ENCODE peak calls at places on chromosomes 3 and 15, in six cellular contexts. J is A673, B is iPS DF 6.9, G is heart right ventricle, I is IMR-90, W is transverse colon. Q is an unnamed sample. For H3K36me3, the result is how much of the 10 kb centered on the place peaks cover.

GRCh38 chr15:42510258-42511009 is 15.0 kb downstream of the SNAP23 start:
- DNase-seq in J (no peak), I (no peak), W (no peak), B (no peak), G (no peak), Q (no peak)

GRCh38 chr3:18436213-18436612 is 11.1 kb upstream of the SATB1 start:
- DNase-seq in G (no peak), W (no peak), I (no peak), B (no peak), J (no peak), Q (no peak)

GRCh38 chr3:138861755-138862333 is 27.1 kb upstream of the PIK3CB start:
- DNase-seq in G (no peak), B (no peak), W (no peak), J (peak), I (peak), Q (peak)

GRCh38 chr3:71238267-71238985 is 345.1 kb downstream of the FOXP1 start:
- DNase-seq in B (no peak), G (no peak), W (no peak), J (no peak), I (peak), Q (no peak)

GRCh38 chr3:61561374-61562041 is at the start of gene PTPRG:
- DNase-seq in G (peak), W (peak), B (no peak), I (peak), J (peak), Q (peak)

GRCh38 chr3:43997788-43998373 is 243.8 kb upstream of the TOPAZ1 start:
- DNase-seq in W (no peak), J (peak), I (no peak), B (no peak), G (no peak), Q (no peak)

GRCh38 chr3:159025733-159026132 is 223.9 kb downstream of the MFSD1 start:
- DNase-seq in I (no peak), B (no peak), G (no peak), W (no peak), J (no peak), Q (no peak)

GRCh38 chr3:193788189-193788946 is 195.4 kb downstream of the OPA1 start:
- DNase-seq in J (peak), G (peak), B (no peak), I (peak), W (peak), Q (peak)

GRCh38 chr3:108822167-108822897 is at the start of gene TRAT1:
- DNase-seq in G (no peak), I (no peak), B (no peak), W (no peak), J (no peak), Q (no peak)

GRCh38 chr3:158785972-158786371 is 15.9 kb upstream of the MFSD1 start:
- DNase-seq in I (peak), G (no peak), B (no peak), J (no peak), W (no peak), Q (no peak)

GRCh38 chr3:36297195-36297594 is 83.1 kb upstream of the STAC start:
- DNase-seq in J (no peak), G (no peak), B (no peak), W (no peak), I (no peak), Q (no peak)

GRCh38 chr3:20990896-20991295 is 760.1 kb downstream of the ZNF385D start:
- DNase-seq in G (no peak), W (no peak), B (no peak), J (no peak), I (no peak), Q (no peak)

GRCh38 chr15:43408789-43409188 is 37.9 kb downstream of the TUBGCP4 start:
- DNase-seq in B (no peak), W (no peak), I (no peak), G (no peak), J (no peak), Q (no peak)

GRCh38 chr3:82306189-82306588 is 544.7 kb upstream of the GBE1 start:
- DNase-seq in J (no peak), I (no peak), B (no peak), W (no peak), G (no peak), Q (no peak)

GRCh38 chr3:37973250-37974054 is 17.1 kb upstream of the VILL start:
- DNase-seq in I (peak), J (no peak), B (no peak), W (no peak), G (no peak), Q (no peak)

GRCh38 chr3:110296885-110297284 is 774.7 kb upstream of the NECTIN3 start:
- DNase-seq in W (no peak), G (no peak), J (no peak), I (peak), B (no peak), Q (no peak)

DNA sequence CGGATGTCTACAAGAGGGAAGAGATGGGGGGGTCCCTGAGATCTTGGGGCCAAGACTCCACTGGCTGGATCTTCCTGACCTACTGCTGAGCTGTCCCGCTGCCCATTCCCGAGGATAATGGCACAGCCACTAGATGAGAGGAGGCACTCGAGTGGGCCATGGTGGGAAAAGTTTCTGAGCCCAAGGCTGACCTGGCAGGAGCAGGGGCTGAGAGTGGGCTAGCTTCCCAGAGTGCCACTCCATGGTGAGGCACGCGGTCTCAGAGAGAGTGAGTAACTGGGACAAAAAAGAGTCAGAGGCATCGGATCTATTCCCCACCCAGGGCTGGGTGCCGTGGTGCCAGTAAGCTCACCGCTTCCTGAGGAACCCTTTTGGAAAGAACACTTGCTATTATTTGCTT is 10.9 kb downstream of the SLC51B start:
- DNase-seq in G (no peak), J (no peak), W (no peak), B (no peak), I (no peak), Q (no peak)
- H3K36me3 ChIP-seq in G (under half), J (under half), W (under half), B (under half), I (under half), Q (under half)

GRCh38 chr15:80866936-80867335 is 87.8 kb downstream of the CEMIP start:
- DNase-seq in W (no peak), I (no peak), J (no peak), G (no peak), B (peak), Q (no peak)
- H3K36me3 ChIP-seq in W (under half), I (half or more), J (under half), G (under half), B (under half), Q (under half)

GRCh38 chr3:31645233-31645632 is 112.5 kb downstream of the STT3B start:
- DNase-seq in W (no peak), B (no peak), I (peak), J (no peak), G (no peak), Q (no peak)
- H3K36me3 ChIP-seq in W (under half), B (under half), I (under half), J (under half), G (under half), Q (under half)

GRCh38 chr15:34883633-34884032 is 85.9 kb downstream of the AQR start:
- DNase-seq in W (no peak), B (no peak), I (peak), J (no peak), G (no peak), Q (no peak)
- H3K36me3 ChIP-seq in W (under half), B (under half), I (under half), J (under half), G (half or more), Q (under half)

DNA sequence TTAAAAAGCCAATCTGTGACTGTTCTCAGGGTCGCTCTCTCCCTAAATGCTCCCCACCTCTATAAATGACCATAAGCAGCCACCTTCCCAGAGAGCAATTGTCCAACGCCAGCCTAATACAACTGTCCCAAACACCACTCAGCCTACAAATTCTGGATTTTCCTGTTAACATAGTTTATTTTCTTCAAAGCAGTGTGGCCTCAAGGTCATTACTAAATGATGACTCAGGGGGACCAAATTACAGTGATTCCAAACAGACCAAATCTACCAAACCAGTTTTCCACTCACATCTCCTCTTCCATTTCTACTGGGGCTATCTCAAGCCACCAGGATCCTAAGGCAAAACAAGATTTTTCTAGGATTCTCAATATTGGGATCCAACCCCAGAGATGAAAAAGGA is 22.5 kb downstream of the HEXA start:
- DNase-seq in W (no peak), B (no peak), I (peak), G (no peak), J (no peak), Q (no peak)
- H3K36me3 ChIP-seq in W (under half), B (under half), I (half or more), G (half or more), J (under half), Q (under half)

GRCh38 chr3:52405601-52406115 is 39.2 kb downstream of the SEMA3G start:
- DNase-seq in J (no peak), I (no peak), W (no peak), B (no peak), G (no peak), Q (no peak)

GRCh38 chr3:52406791-52407510 is 38.0 kb downstream of the SEMA3G start:
- DNase-seq in B (no peak), W (no peak), I (no peak), J (no peak), G (no peak), Q (no peak)

GRCh38 chr3:52406231-52406661 is 38.7 kb downstream of the SEMA3G start:
- DNase-seq in W (peak), G (no peak), I (no peak), J (no peak), B (no peak), Q (no peak)

GRCh38 chr3:52408466-52408865 is 36.4 kb downstream of the SEMA3G start:
- DNase-seq in I (no peak), J (no peak), G (no peak), B (no peak), W (no peak), Q (no peak)

GRCh38 chr3:52407779-52408178 is 37.1 kb downstream of the SEMA3G start:
- DNase-seq in B (no peak), J (no peak), W (no peak), G (no peak), I (no peak), Q (no peak)
- H3K36me3 ChIP-seq in B (under half), J (under half), W (under half), G (half or more), I (half or more), Q (under half)

GRCh38 chr15:63554337-63554927 is 42.8 kb upstream of the FBXL22 start:
- DNase-seq in G (no peak), B (no peak), J (no peak), W (no peak), I (peak), Q (no peak)
- H3K36me3 ChIP-seq in G (under half), B (under half), J (under half), W (under half), I (under half), Q (under half)

Q was measured in MG63.